ENCODE peak calls at places on chromosomes 4 and X, in six cellular contexts. One of them, this sample, is unnamed.

GRCh38 chrX:45172890-45173289 is 27.8 kb downstream of the DIPK2B start:
- DNase-seq in NCI-H1092 treated with DMSO at 0.1 percent for 48 hours: no peak
- DNase-seq in AML-193: no peak
- DNase-seq in CD8-positive, alpha-beta memory T cell: no peak
- DNase-seq in substantia nigra: no peak
- DNase-seq in ureter: no peak
- DNase-seq in this sample: peak; percentile 11

GRCh38 chr4:74716436-74716765 is 77.9 kb downstream of the BTC start:
- DNase-seq in NCI-H1092 treated with DMSO at 0.1 percent for 48 hours: no peak
- DNase-seq in AML-193: no peak
- DNase-seq in CD8-positive, alpha-beta memory T cell: no peak
- DNase-seq in substantia nigra: no peak
- DNase-seq in ureter: no peak
- DNase-seq in this sample: no peak

GRCh38 chrX:5236096-5236495 is 992.6 kb downstream of the NLGN4X start:
- DNase-seq in NCI-H1092 treated with DMSO at 0.1 percent for 48 hours: peak; percentile 63
- DNase-seq in AML-193: peak; percentile 10
- DNase-seq in CD8-positive, alpha-beta memory T cell: no peak
- DNase-seq in substantia nigra: no peak
- DNase-seq in ureter: no peak
- DNase-seq in this sample: no peak

GRCh38 chr4:1592179-1593037 is 91.7 kb downstream of the FAM53A start:
- DNase-seq in NCI-H1092 treated with DMSO at 0.1 percent for 48 hours: no peak
- DNase-seq in AML-193: no peak
- DNase-seq in CD8-positive, alpha-beta memory T cell: no peak
- DNase-seq in substantia nigra: no peak
- DNase-seq in ureter: no peak
- DNase-seq in this sample: no peak

GRCh38 chrX:40145001-40145631 is 47.4 kb upstream of the BCOR start:
- DNase-seq in NCI-H1092 treated with DMSO at 0.1 percent for 48 hours: no peak
- DNase-seq in AML-193: no peak
- DNase-seq in CD8-positive, alpha-beta memory T cell: no peak
- DNase-seq in substantia nigra: no peak
- DNase-seq in ureter: no peak
- DNase-seq in this sample: no peak

GRCh38 chrX:139692506-139692849 is 15.5 kb downstream of the MCF2 start:
- DNase-seq in NCI-H1092 treated with DMSO at 0.1 percent for 48 hours: no peak
- DNase-seq in AML-193: no peak
- DNase-seq in CD8-positive, alpha-beta memory T cell: no peak
- DNase-seq in substantia nigra: no peak
- DNase-seq in ureter: no peak
- DNase-seq in this sample: no peak

GRCh38 chr4:140344621-140345020 is 28.8 kb upstream of the SCOC start:
- DNase-seq in NCI-H1092 treated with DMSO at 0.1 percent for 48 hours: no peak
- DNase-seq in AML-193: no peak
- DNase-seq in CD8-positive, alpha-beta memory T cell: no peak
- DNase-seq in substantia nigra: no peak
- DNase-seq in ureter: no peak
- DNase-seq in this sample: no peak

GRCh38 chrX:132043977-132044376 is 20.9 kb downstream of the STK26 start:
- DNase-seq in NCI-H1092 treated with DMSO at 0.1 percent for 48 hours: no peak
- DNase-seq in AML-193: no peak
- DNase-seq in CD8-positive, alpha-beta memory T cell: no peak
- DNase-seq in substantia nigra: no peak
- DNase-seq in ureter: no peak
- DNase-seq in this sample: no peak

GRCh38 chr4:169675825-169676224 is 55.4 kb downstream of the CLCN3 start:
- DNase-seq in NCI-H1092 treated with DMSO at 0.1 percent for 48 hours: no peak
- DNase-seq in AML-193: no peak
- DNase-seq in CD8-positive, alpha-beta memory T cell: no peak
- DNase-seq in substantia nigra: no peak
- DNase-seq in ureter: no peak
- DNase-seq in this sample: no peak

GRCh38 chrX:23503835-23504539 is 163.3 kb upstream of the PRDX4 start:
- DNase-seq in NCI-H1092 treated with DMSO at 0.1 percent for 48 hours: peak; percentile 73
- DNase-seq in AML-193: no peak
- DNase-seq in CD8-positive, alpha-beta memory T cell: no peak
- DNase-seq in substantia nigra: no peak
- DNase-seq in ureter: peak; percentile 75
- DNase-seq in this sample: no peak

GRCh38 chr4:11367371-11367770 is 61.3 kb downstream of the HS3ST1 start:
- DNase-seq in NCI-H1092 treated with DMSO at 0.1 percent for 48 hours: peak; percentile 31
- DNase-seq in AML-193: no peak
- DNase-seq in CD8-positive, alpha-beta memory T cell: no peak
- DNase-seq in substantia nigra: peak; percentile 67
- DNase-seq in ureter: no peak
- DNase-seq in this sample: no peak

GRCh38 chrX:49106930-49107329 is 16.6 kb downstream of the GPKOW start:
- DNase-seq in NCI-H1092 treated with DMSO at 0.1 percent for 48 hours: peak; percentile 5
- DNase-seq in AML-193: peak; percentile 16
- DNase-seq in CD8-positive, alpha-beta memory T cell: no peak
- DNase-seq in substantia nigra: no peak
- DNase-seq in ureter: no peak
- DNase-seq in this sample: peak; percentile 10

GRCh38 chr4:174444390-174444789 is 77.9 kb downstream of the HPGD start:
- DNase-seq in NCI-H1092 treated with DMSO at 0.1 percent for 48 hours: no peak
- DNase-seq in AML-193: peak; percentile 23
- DNase-seq in CD8-positive, alpha-beta memory T cell: no peak
- DNase-seq in substantia nigra: no peak
- DNase-seq in ureter: no peak
- DNase-seq in this sample: no peak

GRCh38 chr4:146379744-146380143 is 142.0 kb downstream of the SLC10A7 start:
- DNase-seq in NCI-H1092 treated with DMSO at 0.1 percent for 48 hours: no peak
- DNase-seq in AML-193: no peak
- DNase-seq in CD8-positive, alpha-beta memory T cell: no peak
- DNase-seq in substantia nigra: no peak
- DNase-seq in ureter: no peak
- DNase-seq in this sample: no peak

GRCh38 chr4:161704040-161704439 is 459.8 kb downstream of the FSTL5 start:
- DNase-seq in NCI-H1092 treated with DMSO at 0.1 percent for 48 hours: no peak
- DNase-seq in AML-193: no peak
- DNase-seq in CD8-positive, alpha-beta memory T cell: no peak
- DNase-seq in substantia nigra: no peak
- DNase-seq in ureter: no peak
- DNase-seq in this sample: no peak

This sample was measured in activated CD4-positive, alpha-beta T cell treated with anti-CD3 and anti-CD28 coated beads for 48 hours.